ENCODE peak calls at places on chromosomes 4 and X, in eight cellular contexts. One of them, this sample, is unnamed.

GRCh38 chrX:2523911-2524310 is 23.1 kb upstream of the DHRSX start:
- DNase-seq in posterior cingulate gyrus: no peak
- DNase-seq in GM18507: no peak
- DNase-seq in T-helper 1 cell: no peak
- DNase-seq in astrocyte: no peak
- DNase-seq in stromal cell of bone marrow: no peak
- DNase-seq in omental fat pad: no peak
- DNase-seq in GM13977: no peak
- DNase-seq in this sample: no peak

GRCh38 chr4:153535735-153536494 is 69.8 kb downstream of the TMEM131L start:
- DNase-seq in GM13977: no peak
- DNase-seq in astrocyte: no peak
- DNase-seq in GM18507: no peak
- DNase-seq in T-helper 1 cell: no peak
- DNase-seq in stromal cell of bone marrow: no peak
- DNase-seq in posterior cingulate gyrus: no peak
- DNase-seq in omental fat pad: no peak
- DNase-seq in this sample: no peak

GRCh38 chrX:154437398-154437752 is 421 bp downstream of the GDI1 start:
- DNase-seq in GM18507: no peak
- DNase-seq in astrocyte: no peak
- DNase-seq in posterior cingulate gyrus: no peak
- DNase-seq in T-helper 1 cell: no peak
- DNase-seq in stromal cell of bone marrow: no peak
- DNase-seq in omental fat pad: no peak
- DNase-seq in GM13977: no peak
- DNase-seq in this sample: no peak

GRCh38 chrX:46268429-46268828 is 276.8 kb downstream of the ZNF674 start:
- DNase-seq in stromal cell of bone marrow: no peak
- DNase-seq in posterior cingulate gyrus: no peak
- DNase-seq in GM18507: no peak
- DNase-seq in T-helper 1 cell: no peak
- DNase-seq in omental fat pad: no peak
- DNase-seq in astrocyte: peak; percentile 69
- DNase-seq in GM13977: no peak
- DNase-seq in this sample: no peak

GRCh38 chr4:82555279-82555678 is 6.5 kb downstream of the TMEM150C start:
- DNase-seq in astrocyte: no peak
- DNase-seq in GM18507: no peak
- DNase-seq in T-helper 1 cell: no peak
- DNase-seq in stromal cell of bone marrow: no peak
- DNase-seq in GM13977: no peak
- DNase-seq in omental fat pad: no peak
- DNase-seq in posterior cingulate gyrus: no peak
- DNase-seq in this sample: no peak

GRCh38 chr4:88465653-88466192 is 8.8 kb downstream of the HERC5 start:
- DNase-seq in astrocyte: no peak
- DNase-seq in stromal cell of bone marrow: no peak
- DNase-seq in GM13977: no peak
- DNase-seq in posterior cingulate gyrus: no peak
- DNase-seq in GM18507: no peak
- DNase-seq in omental fat pad: no peak
- DNase-seq in T-helper 1 cell: no peak
- DNase-seq in this sample: no peak

GRCh38 chrX:31199051-31199769 is 127.4 kb upstream of the FTHL17 start:
- DNase-seq in GM13977: no peak
- DNase-seq in T-helper 1 cell: no peak
- DNase-seq in astrocyte: no peak
- DNase-seq in GM18507: no peak
- DNase-seq in omental fat pad: no peak
- DNase-seq in posterior cingulate gyrus: no peak
- DNase-seq in stromal cell of bone marrow: peak; percentile 10
- DNase-seq in this sample: no peak

GRCh38 chrX:72644946-72645345 is 69.2 kb downstream of the PHKA1 start:
- DNase-seq in astrocyte: no peak
- DNase-seq in T-helper 1 cell: no peak
- DNase-seq in posterior cingulate gyrus: no peak
- DNase-seq in GM18507: no peak
- DNase-seq in omental fat pad: no peak
- DNase-seq in stromal cell of bone marrow: no peak
- DNase-seq in GM13977: no peak
- DNase-seq in this sample: no peak

This sample was measured in T47D.